ENCODE peak calls at places on chromosomes 3 and 15, in nine cellular contexts. One of them, this sample, is unnamed.

GRCh38 chr15:63772531-63772930 is 61.2 kb downstream of the HERC1 start:
- DNase-seq in HFF-Myc: no peak
- DNase-seq in activated CD8-positive, alpha-beta memory T cell treated with anti-CD3 and anti-CD28 coated beads, Interleukin-2, amount 10 ng/mL, durations not matched to agents 7 days and 5 days: no peak
- DNase-seq in putamen: no peak
- DNase-seq in T-helper 2 cell: no peak
- DNase-seq in AG09309: no peak
- DNase-seq in WERI-Rb-1: no peak
- DNase-seq in GM23338: no peak
- DNase-seq in Peyer's patch: no peak
- DNase-seq in this sample: no peak

GRCh38 chr3:135261214-135261775 is 466.2 kb downstream of the EPHB1 start:
- DNase-seq in HFF-Myc: no peak
- DNase-seq in activated CD8-positive, alpha-beta memory T cell treated with anti-CD3 and anti-CD28 coated beads, Interleukin-2, amount 10 ng/mL, durations not matched to agents 7 days and 5 days: no peak
- DNase-seq in putamen: no peak
- DNase-seq in T-helper 2 cell: no peak
- DNase-seq in AG09309: no peak
- DNase-seq in WERI-Rb-1: no peak
- DNase-seq in GM23338: no peak
- DNase-seq in Peyer's patch: no peak
- DNase-seq in this sample: peak; percentile 66

GRCh38 chr15:37260255-37260654 is 159.9 kb upstream of the MEIS2 start:
- DNase-seq in HFF-Myc: no peak
- DNase-seq in activated CD8-positive, alpha-beta memory T cell treated with anti-CD3 and anti-CD28 coated beads, Interleukin-2, amount 10 ng/mL, durations not matched to agents 7 days and 5 days: no peak
- DNase-seq in putamen: no peak
- DNase-seq in T-helper 2 cell: no peak
- DNase-seq in AG09309: no peak
- DNase-seq in WERI-Rb-1: no peak
- DNase-seq in GM23338: no peak
- DNase-seq in Peyer's patch: no peak
- DNase-seq in this sample: no peak

GRCh38 chr3:155956508-155957411 is 86.3 kb downstream of the GMPS start:
- DNase-seq in HFF-Myc: no peak
- DNase-seq in activated CD8-positive, alpha-beta memory T cell treated with anti-CD3 and anti-CD28 coated beads, Interleukin-2, amount 10 ng/mL, durations not matched to agents 7 days and 5 days: no peak
- DNase-seq in putamen: no peak
- DNase-seq in T-helper 2 cell: no peak
- DNase-seq in AG09309: no peak
- DNase-seq in WERI-Rb-1: no peak
- DNase-seq in GM23338: no peak
- DNase-seq in Peyer's patch: no peak
- DNase-seq in this sample: no peak

GRCh38 chr3:13300546-13301294 is 119.4 kb downstream of the NUP210 start:
- DNase-seq in HFF-Myc: no peak
- DNase-seq in activated CD8-positive, alpha-beta memory T cell treated with anti-CD3 and anti-CD28 coated beads, Interleukin-2, amount 10 ng/mL, durations not matched to agents 7 days and 5 days: no peak
- DNase-seq in putamen: no peak
- DNase-seq in T-helper 2 cell: no peak
- DNase-seq in AG09309: no peak
- DNase-seq in WERI-Rb-1: no peak
- DNase-seq in GM23338: no peak
- DNase-seq in Peyer's patch: no peak
- DNase-seq in this sample: no peak

GRCh38 chr3:186985713-186986364 is 55.5 kb downstream of the ST6GAL1 start:
- DNase-seq in HFF-Myc: no peak
- DNase-seq in activated CD8-positive, alpha-beta memory T cell treated with anti-CD3 and anti-CD28 coated beads, Interleukin-2, amount 10 ng/mL, durations not matched to agents 7 days and 5 days: no peak
- DNase-seq in putamen: peak; percentile 46
- DNase-seq in T-helper 2 cell: no peak
- DNase-seq in AG09309: no peak
- DNase-seq in WERI-Rb-1: no peak
- DNase-seq in GM23338: no peak
- DNase-seq in Peyer's patch: no peak
- DNase-seq in this sample: no peak

GRCh38 chr3:39753361-39753760 is 56.0 kb upstream of the MYRIP start:
- DNase-seq in HFF-Myc: no peak
- DNase-seq in activated CD8-positive, alpha-beta memory T cell treated with anti-CD3 and anti-CD28 coated beads, Interleukin-2, amount 10 ng/mL, durations not matched to agents 7 days and 5 days: no peak
- DNase-seq in putamen: no peak
- DNase-seq in T-helper 2 cell: no peak
- DNase-seq in AG09309: no peak
- DNase-seq in WERI-Rb-1: no peak
- DNase-seq in GM23338: no peak
- DNase-seq in Peyer's patch: no peak
- DNase-seq in this sample: no peak

GRCh38 chr3:148820885-148821284 is 6.7 kb upstream of the CPB1 start:
- DNase-seq in HFF-Myc: no peak
- DNase-seq in activated CD8-positive, alpha-beta memory T cell treated with anti-CD3 and anti-CD28 coated beads, Interleukin-2, amount 10 ng/mL, durations not matched to agents 7 days and 5 days: no peak
- DNase-seq in putamen: no peak
- DNase-seq in T-helper 2 cell: no peak
- DNase-seq in AG09309: no peak
- DNase-seq in WERI-Rb-1: no peak
- DNase-seq in GM23338: peak; percentile 73
- DNase-seq in Peyer's patch: no peak
- DNase-seq in this sample: no peak

GRCh38 chr3:138222888-138223287 is 35.8 kb downstream of the ARMC8 start:
- DNase-seq in HFF-Myc: no peak
- DNase-seq in activated CD8-positive, alpha-beta memory T cell treated with anti-CD3 and anti-CD28 coated beads, Interleukin-2, amount 10 ng/mL, durations not matched to agents 7 days and 5 days: no peak
- DNase-seq in putamen: no peak
- DNase-seq in T-helper 2 cell: no peak
- DNase-seq in AG09309: no peak
- DNase-seq in WERI-Rb-1: no peak
- DNase-seq in GM23338: no peak
- DNase-seq in Peyer's patch: no peak
- DNase-seq in this sample: no peak

GRCh38 chr3:184168363-184169120 is 6.1 kb upstream of the AP2M1 start:
- DNase-seq in HFF-Myc: no peak
- DNase-seq in activated CD8-positive, alpha-beta memory T cell treated with anti-CD3 and anti-CD28 coated beads, Interleukin-2, amount 10 ng/mL, durations not matched to agents 7 days and 5 days: no peak
- DNase-seq in putamen: no peak
- DNase-seq in T-helper 2 cell: no peak
- DNase-seq in AG09309: no peak
- DNase-seq in WERI-Rb-1: no peak
- DNase-seq in GM23338: no peak
- DNase-seq in Peyer's patch: no peak
- DNase-seq in this sample: no peak

GRCh38 chr15:42090375-42090774 is 4.0 kb downstream of the PLA2G4D start:
- DNase-seq in HFF-Myc: no peak
- DNase-seq in activated CD8-positive, alpha-beta memory T cell treated with anti-CD3 and anti-CD28 coated beads, Interleukin-2, amount 10 ng/mL, durations not matched to agents 7 days and 5 days: no peak
- DNase-seq in putamen: no peak
- DNase-seq in T-helper 2 cell: no peak
- DNase-seq in AG09309: no peak
- DNase-seq in WERI-Rb-1: no peak
- DNase-seq in GM23338: no peak
- DNase-seq in Peyer's patch: no peak
- DNase-seq in this sample: no peak

GRCh38 chr3:189186093-189186492 is 14.3 kb downstream of the TPRG1 start:
- DNase-seq in HFF-Myc: no peak
- DNase-seq in activated CD8-positive, alpha-beta memory T cell treated with anti-CD3 and anti-CD28 coated beads, Interleukin-2, amount 10 ng/mL, durations not matched to agents 7 days and 5 days: no peak
- DNase-seq in putamen: no peak
- DNase-seq in T-helper 2 cell: no peak
- DNase-seq in AG09309: no peak
- DNase-seq in WERI-Rb-1: no peak
- DNase-seq in GM23338: no peak
- DNase-seq in Peyer's patch: no peak
- DNase-seq in this sample: no peak

GRCh38 chr15:78104119-78104479 is 11.7 kb downstream of the SH2D7 start:
- DNase-seq in HFF-Myc: no peak
- DNase-seq in activated CD8-positive, alpha-beta memory T cell treated with anti-CD3 and anti-CD28 coated beads, Interleukin-2, amount 10 ng/mL, durations not matched to agents 7 days and 5 days: no peak
- DNase-seq in putamen: no peak
- DNase-seq in T-helper 2 cell: no peak
- DNase-seq in AG09309: no peak
- DNase-seq in WERI-Rb-1: no peak
- DNase-seq in GM23338: no peak
- DNase-seq in Peyer's patch: no peak
- DNase-seq in this sample: peak; percentile 37

GRCh38 chr3:150783334-150783733 is 20.4 kb upstream of the SIAH2 start:
- DNase-seq in HFF-Myc: no peak
- DNase-seq in activated CD8-positive, alpha-beta memory T cell treated with anti-CD3 and anti-CD28 coated beads, Interleukin-2, amount 10 ng/mL, durations not matched to agents 7 days and 5 days: no peak
- DNase-seq in putamen: no peak
- DNase-seq in T-helper 2 cell: no peak
- DNase-seq in AG09309: no peak
- DNase-seq in WERI-Rb-1: no peak
- DNase-seq in GM23338: no peak
- DNase-seq in Peyer's patch: no peak
- DNase-seq in this sample: no peak